ENCODE peak calls at places on chromosomes 1 and 21, in four cellular contexts. W, L, Y and Z are unnamed samples.
A peak's percentile ranks its signal among the peaks of the same experiment; 100 is the strongest.

GRCh38 chr1:202698276-202698675 is 12.0 kb downstream of the SYT2 start:
- DNase-seq in W (no peak), L (no peak), Y (no peak), Z (no peak)

GRCh38 chr21:26710155-26710554 is 135.1 kb downstream of the ADAMTS1 start:
- DNase-seq in W (no peak), L (no peak), Y (no peak), Z (no peak)

GRCh38 chr1:176949033-176949662 is 215.4 kb downstream of the ASTN1 start:
- DNase-seq in W (peak; percentile 10), L (peak; percentile 54), Y (peak; percentile 82), Z (peak; percentile 53)

GRCh38 chr1:117009132-117009531 is 7.6 kb downstream of the CD101 start:
- DNase-seq in W (no peak), L (no peak), Y (no peak), Z (no peak)

GRCh38 chr1:110525250-110525597 is 6.2 kb upstream of the KCNA10 start:
- DNase-seq in W (no peak), L (no peak), Y (no peak), Z (no peak)

GRCh38 chr21:18340387-18340942 is 63.1 kb downstream of the TMPRSS15 start:
- DNase-seq in W (no peak), L (peak; percentile 29), Y (no peak), Z (no peak)

GRCh38 chr21:45019076-45019886 is 55.1 kb upstream of the ADARB1 start:
- DNase-seq in W (no peak), L (no peak), Y (no peak), Z (no peak)

GRCh38 chr1:155591770-155592169 is 18.2 kb upstream of the MSTO1 start:
- DNase-seq in W (peak; percentile 29), L (peak; percentile 82), Y (no peak), Z (peak; percentile 54)

GRCh38 chr1:21534674-21535378 is 25.6 kb downstream of the ALPL start:
- DNase-seq in W (no peak), L (peak; percentile 73), Y (peak; percentile 48), Z (peak; percentile 85)

GRCh38 chr1:164728719-164729118 is 169.7 kb downstream of the PBX1 start:
- DNase-seq in W (no peak), L (no peak), Y (no peak), Z (no peak)

GRCh38 chr1:242017580-242018233 is 18.8 kb upstream of the MAP1LC3C start:
- DNase-seq in W (no peak), L (peak; percentile 84), Y (peak; percentile 39), Z (peak; percentile 23)

GRCh38 chr1:97996880-97997279 is 76.0 kb upstream of the DPYD start:
- DNase-seq in W (no peak), L (no peak), Y (no peak), Z (peak; percentile 15)

GRCh38 chr1:150622219-150622975 is 7.0 kb downstream of the ENSA start:
- DNase-seq in W (no peak), L (peak; percentile 6), Y (no peak), Z (no peak)

GRCh38 chr1:230268371-230269170 is 157.6 kb downstream of the PGBD5 start:
- DNase-seq in W (no peak), L (peak; percentile 80), Y (no peak), Z (peak; percentile 27)

GRCh38 chr1:153527023-153527724 is 8.6 kb downstream of the S100A6 start:
- DNase-seq in W (no peak), L (peak; percentile 49), Y (no peak), Z (peak; percentile 98)

GRCh38 chr1:42055061-42055460 is 98.1 kb upstream of the GUCA2B start:
- DNase-seq in W (no peak), L (no peak), Y (no peak), Z (no peak)

GRCh38 chr1:41758904-41759548 is 159.7 kb downstream of the HIVEP3 start:
- DNase-seq in W (no peak), L (peak; percentile 62), Y (no peak), Z (peak; percentile 86)

GRCh38 chr1:11645270-11645669 is 9.0 kb downstream of the FBXO2 start:
- DNase-seq in W (no peak), L (no peak), Y (no peak), Z (no peak)

GRCh38 chr21:16634522-16634914 is 878.3 kb upstream of the CXADR start:
- DNase-seq in W (no peak), L (no peak), Y (no peak), Z (peak; percentile 5)

GRCh38 chr1:198656500-198656932 is 17.7 kb downstream of the PTPRC start:
- DNase-seq in W (no peak), L (peak; percentile 90), Y (peak; percentile 40), Z (no peak)

GRCh38 chr21:15732290-15732995 is 2.7 kb downstream of the USP25 start:
- DNase-seq in W (peak; percentile 70), L (peak; percentile 66), Y (no peak), Z (peak; percentile 66)

GRCh38 chr1:110039641-110040040 is 5.2 kb downstream of the STRIP1 start:
- DNase-seq in W (no peak), L (no peak), Y (no peak), Z (no peak)

GRCh38 chr1:233614743-233615521 is 1.0 kb downstream of the KCNK1 start:
- DNase-seq in W (peak; percentile 37), L (peak; percentile 61), Y (peak; percentile 37), Z (peak; percentile 61)

GRCh38 chr1:228555074-228555989 is 68.2 kb downstream of the RNF187 start:
- DNase-seq in W (no peak), L (no peak), Y (no peak), Z (no peak)

GRCh38 chr1:207088731-207089626 is at the start of gene C4BPB:
- DNase-seq in W (no peak), L (peak; percentile 64), Y (peak; percentile 71), Z (peak; percentile 42)

GRCh38 chr1:37513795-37514349 is 694 bp downstream of the MEAF6 start:
- DNase-seq in W (peak; percentile 25), L (peak; percentile 32), Y (peak; percentile 27), Z (peak; percentile 46)

GRCh38 chr1:63713627-63714481 is 60.0 kb upstream of the ROR1 start:
- DNase-seq in W (no peak), L (peak; percentile 87), Y (no peak), Z (peak; percentile 46)

GRCh38 chr21:36320421-36321324 is 676 bp downstream of the MORC3 start:
- DNase-seq in W (no peak), L (peak; percentile 70), Y (peak; percentile 64), Z (peak; percentile 78)

GRCh38 chr1:3313579-3313955 is 140.9 kb upstream of the ARHGEF16 start:
- DNase-seq in W (no peak), L (peak; percentile 29), Y (peak; percentile 88), Z (no peak)

GRCh38 chr1:173475564-173476196 is 1.5 kb upstream of the PRDX6 start:
- DNase-seq in W (no peak), L (peak; percentile 85), Y (no peak), Z (peak; percentile 87)

GRCh38 chr21:38477241-38477640 is 21.0 kb downstream of the ERG start:
- DNase-seq in W (no peak), L (no peak), Y (no peak), Z (no peak)

DNA sequence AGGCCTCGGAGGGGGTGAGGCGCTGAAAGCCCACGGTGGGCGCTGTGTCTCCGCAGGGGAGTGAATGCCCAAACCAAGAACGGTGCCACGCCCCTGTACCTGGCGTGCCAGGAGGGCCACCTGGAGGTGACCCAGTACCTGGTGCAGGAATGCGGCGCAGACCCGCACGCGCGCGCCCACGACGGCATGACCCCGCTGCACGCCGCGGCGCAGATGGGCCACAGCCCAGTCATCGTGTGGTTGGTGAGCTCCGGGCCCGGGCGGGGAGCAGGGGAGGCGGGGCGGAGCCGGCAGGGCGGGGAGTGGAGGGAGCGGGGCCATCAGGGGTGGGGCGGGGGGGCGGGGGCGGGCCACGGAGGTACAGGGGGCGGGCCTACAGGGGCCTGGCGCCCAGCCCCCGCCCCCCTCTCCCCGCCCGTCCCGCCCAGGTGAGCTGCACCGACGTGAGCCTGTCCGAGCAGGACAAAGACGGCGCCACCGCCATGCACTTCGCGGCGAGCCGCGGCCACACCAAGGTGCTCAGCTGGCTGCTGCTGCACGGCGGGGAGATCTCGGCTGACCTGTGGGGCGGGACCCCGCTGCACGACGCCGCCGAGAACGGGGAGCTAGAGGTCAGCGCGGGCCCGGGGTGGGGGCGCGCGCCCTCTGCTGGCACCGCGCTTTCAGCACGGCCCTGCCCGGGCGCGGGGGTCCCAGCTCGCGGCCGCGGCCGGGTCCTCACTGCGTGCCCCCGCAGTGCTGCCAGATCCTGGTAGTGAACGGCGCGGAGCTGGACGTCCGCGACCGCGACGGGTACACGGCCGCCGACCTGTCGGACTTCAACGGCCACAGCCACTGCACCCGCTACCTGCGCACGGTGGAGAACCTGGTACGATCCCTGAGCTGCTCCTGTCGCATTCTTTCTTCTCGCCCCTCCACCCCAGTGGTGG is 15.9 kb downstream of the ESPN start:
- DNase-seq in W (no peak), L (peak; percentile 85), Y (peak; percentile 78), Z (no peak)
- TF ChIP-seq CTCF in W (peak; percentile 16), L (peak; percentile 53), Y (no peak), Z (peak; percentile 36)

GRCh38 chr1:24568475-24568874 is 12.6 kb downstream of the NCMAP start:
- DNase-seq in W (no peak), L (no peak), Y (no peak), Z (no peak)
- TF ChIP-seq CTCF in W (no peak), L (no peak), Y (no peak), Z (no peak)

DNA sequence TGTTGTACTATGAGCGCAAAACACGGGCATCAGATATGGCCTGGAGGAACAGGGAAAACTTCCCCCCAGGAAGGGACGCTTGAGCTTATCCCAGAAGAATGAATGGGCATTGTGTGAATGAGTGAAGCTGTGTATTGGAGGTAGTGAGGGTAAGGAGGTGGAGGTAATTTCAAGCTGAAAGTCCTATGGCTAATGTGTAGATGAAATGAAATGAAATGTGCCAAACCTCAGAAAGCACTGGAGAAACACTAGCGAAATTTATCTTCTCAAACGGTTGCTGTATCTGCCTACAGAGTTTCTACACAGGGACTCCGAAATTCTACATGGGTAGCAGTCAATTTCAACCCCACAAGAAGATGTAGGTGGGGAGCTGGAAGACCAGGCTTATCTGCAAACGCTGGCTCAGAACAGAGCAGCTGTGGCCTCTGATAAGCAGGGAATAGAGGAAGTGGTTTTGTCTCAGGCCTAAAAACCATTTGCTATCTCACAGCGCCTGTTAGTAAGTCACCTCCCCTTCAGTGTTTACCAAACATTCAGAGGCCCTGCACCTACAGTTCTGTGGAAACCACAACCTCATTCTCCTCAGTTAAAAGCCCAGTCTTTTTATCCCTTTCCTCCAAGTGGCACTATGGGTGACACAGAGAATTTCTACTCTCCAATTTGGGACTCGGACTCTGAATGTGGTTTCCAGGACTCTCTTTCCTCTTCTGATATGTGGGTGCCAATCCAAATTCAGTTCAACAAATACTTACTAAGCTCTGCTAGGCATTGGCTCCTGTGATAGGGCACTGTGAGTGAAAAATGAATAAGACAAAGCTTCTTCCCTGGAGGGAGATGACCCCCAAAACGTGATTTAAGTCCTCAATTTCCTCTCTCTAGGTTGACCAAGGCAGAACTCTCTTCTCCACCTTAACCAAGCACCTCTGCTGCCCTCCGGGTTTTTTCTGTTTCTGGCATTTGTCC is 17.1 kb upstream of the SLAMF6 start:
- DNase-seq in W (peak; percentile 95), L (no peak), Y (peak; percentile 63), Z (no peak)
- TF ChIP-seq CTCF in W (no peak), L (no peak), Y (no peak), Z (no peak)

DNA sequence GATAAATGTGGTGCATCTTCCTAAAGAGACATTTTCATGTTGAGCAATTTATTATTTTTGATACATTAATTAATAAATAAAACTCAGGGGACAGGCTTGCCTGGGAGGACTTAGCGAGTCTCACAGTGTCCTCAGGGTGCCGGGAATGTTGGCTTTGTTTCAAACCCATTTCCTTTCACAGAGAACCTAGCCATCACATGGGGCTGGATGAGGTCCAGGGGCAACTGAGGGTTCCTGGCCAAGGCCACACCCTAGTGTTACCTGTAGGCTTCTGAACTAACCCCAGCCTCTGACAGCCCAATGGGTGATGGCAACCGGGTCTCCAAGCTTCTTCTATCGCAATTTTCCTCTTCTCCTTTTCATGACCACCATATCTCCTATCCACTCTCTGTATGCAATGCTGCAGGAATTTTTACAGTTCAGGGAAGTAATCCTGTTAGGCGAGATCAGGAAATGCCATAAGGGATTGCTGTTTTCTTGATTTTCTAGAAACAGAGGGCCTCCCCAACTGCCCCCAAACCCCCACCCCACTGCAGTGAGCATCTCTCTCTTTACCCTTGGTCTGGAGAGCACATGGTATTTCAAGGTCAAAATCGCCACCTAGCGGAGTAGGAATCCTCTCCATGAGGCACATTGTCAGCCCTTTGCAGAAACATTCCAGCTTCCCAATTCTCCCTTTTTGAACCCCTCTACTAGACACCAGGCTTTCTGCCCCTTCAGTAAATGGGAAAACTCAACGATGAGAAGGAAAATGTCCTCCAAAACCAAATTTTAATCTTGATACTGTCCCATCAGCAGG is 22.1 kb upstream of the SMYD3 start:
- DNase-seq in W (no peak), L (peak; percentile 49), Y (no peak), Z (peak; percentile 26)
- TF ChIP-seq CTCF in W (no peak), L (peak; percentile 50), Y (no peak), Z (no peak)